ENCODE peak calls at places on chromosomes 5 and 9, in ten cellular contexts. R, O, H, Z, I, C, A, P, U and T are unnamed samples.

GRCh38 chr5:175035882-175036533 is 311.6 kb downstream of the MSX2 start:
- DNase-seq in Z (no peak), C (no peak), A (no peak), P (no peak), I (no peak), U (no peak), R (no peak), O (no peak), H (no peak), T (no peak)

GRCh38 chr9:35529156-35529823 is 39.4 kb downstream of the RUSC2 start:
- DNase-seq in C (peak; percentile 19), I (no peak), H (no peak), R (no peak), O (no peak), A (no peak), P (no peak), U (no peak), Z (no peak), T (no peak)

GRCh38 chr5:103582364-103582763 is 19.8 kb upstream of the NUDT12 start:
- DNase-seq in H (peak; percentile 52), P (no peak), C (peak; percentile 58), I (no peak), O (no peak), Z (no peak), U (peak; percentile 69), A (peak; percentile 63), R (peak; percentile 62), T (peak; percentile 60)

GRCh38 chr5:91419571-91420537 is 36.7 kb upstream of the ARRDC3 start:
- DNase-seq in H (peak; percentile 75), A (peak; percentile 73), Z (peak; percentile 20), U (peak; percentile 75), C (peak; percentile 77), P (peak; percentile 32), O (no peak), I (peak; percentile 73), R (peak; percentile 73), T (peak; percentile 54)

GRCh38 chr9:113306566-113306965 is 3.4 kb upstream of the RNF183 start:
- DNase-seq in C (no peak), H (no peak), A (no peak), R (no peak), Z (no peak), U (no peak), P (no peak), I (no peak), O (no peak), T (no peak)

GRCh38 chr5:79448336-79448735 is 65.6 kb downstream of the HOMER1 start:
- DNase-seq in P (no peak), O (no peak), Z (no peak), C (no peak), R (no peak), I (no peak), U (no peak), H (peak; percentile 19), A (no peak), T (peak; percentile 80)

GRCh38 chr9:21056931-21057330 is 20.8 kb downstream of the IFNB1 start:
- DNase-seq in A (peak; percentile 11), R (no peak), O (no peak), I (no peak), U (no peak), Z (no peak), H (peak; percentile 4), C (no peak), P (no peak), T (peak; percentile 48)

GRCh38 chr9:108003551-108003950 is 514.0 kb upstream of the KLF4 start:
- DNase-seq in H (no peak), R (no peak), I (no peak), U (no peak), P (no peak), C (no peak), O (no peak), Z (no peak), A (no peak), T (no peak)

GRCh38 chr5:61658592-61659008 is 326.5 kb downstream of the ZSWIM6 start:
- DNase-seq in O (peak; percentile 78), I (peak; percentile 88), U (peak; percentile 92), R (peak; percentile 93), Z (peak; percentile 66), C (peak; percentile 85), A (peak; percentile 80), H (peak; percentile 76), P (peak; percentile 64), T (peak; percentile 71)

GRCh38 chr9:71303351-71303750 is 181.9 kb upstream of the TRPM3 start:
- DNase-seq in A (no peak), U (no peak), H (no peak), I (no peak), R (no peak), Z (no peak), P (no peak), C (no peak), O (no peak), T (peak; percentile 4)

GRCh38 chr5:167867281-167867680 is 424.2 kb upstream of the WWC1 start:
- DNase-seq in Z (no peak), C (no peak), O (no peak), H (no peak), U (no peak), A (no peak), R (no peak), P (no peak), I (no peak), T (no peak)

GRCh38 chr9:100641166-100641565 is 63.3 kb downstream of the CAVIN4 start:
- DNase-seq in O (no peak), H (no peak), U (no peak), I (no peak), Z (no peak), A (no peak), R (no peak), C (no peak), P (no peak), T (no peak)

GRCh38 chr5:88938488-88938887 is 55.5 kb upstream of the MEF2C start:
- DNase-seq in P (no peak), A (no peak), C (no peak), I (no peak), U (no peak), Z (no peak), H (peak; percentile 22), R (no peak), O (no peak), T (no peak)

GRCh38 chr9:81665514-81665838 is 23.9 kb downstream of the TLE1 start:
- DNase-seq in U (no peak), O (no peak), I (no peak), P (no peak), H (no peak), R (no peak), A (no peak), C (no peak), Z (no peak), T (no peak)

GRCh38 chr5:157159209-157159751 is 6.8 kb downstream of the GARIN3 start:
- DNase-seq in H (no peak), I (no peak), U (no peak), Z (no peak), O (no peak), P (no peak), A (no peak), C (no peak), R (no peak), T (no peak)

GRCh38 chr5:158013303-158013702 is 154.4 kb upstream of the CLINT1 start:
- DNase-seq in H (no peak), O (no peak), A (no peak), C (no peak), Z (no peak), I (no peak), U (no peak), P (no peak), R (no peak), T (no peak)

GRCh38 chr9:108836771-108837170 is 19.0 kb downstream of the ACTL7B start:
- DNase-seq in R (no peak), I (no peak), O (no peak), P (no peak), A (peak; percentile 75), H (no peak), U (no peak), Z (no peak), C (no peak), T (peak; percentile 31)

GRCh38 chr5:133344266-133344665 is 268.1 kb downstream of the FSTL4 start:
- DNase-seq in P (no peak), H (no peak), O (no peak), A (peak; percentile 27), R (peak; percentile 60), I (no peak), C (no peak), U (no peak), Z (no peak), T (no peak)

GRCh38 chr5:151480859-151481258 is 33.5 kb downstream of the SLC36A1 start:
- DNase-seq in I (no peak), H (peak; percentile 32), C (no peak), O (no peak), Z (no peak), P (no peak), U (no peak), R (peak; percentile 66), A (no peak), T (peak; percentile 20)

GRCh38 chr5:109411627-109412026 is 1.9 kb upstream of the PJA2 start:
- DNase-seq in O (no peak), C (peak; percentile 18), I (no peak), Z (no peak), A (peak; percentile 83), P (no peak), U (no peak), R (no peak), H (peak; percentile 90), T (peak; percentile 97)

GRCh38 chr5:172749881-172750608 is 20.9 kb downstream of the DUSP1 start:
- DNase-seq in H (peak; percentile 34), I (peak; percentile 84), P (no peak), O (peak; percentile 51), U (no peak), Z (no peak), C (no peak), A (no peak), R (no peak), T (no peak)

GRCh38 chr5:136192015-136192525 is 892 bp downstream of the SMIM32 start:
- DNase-seq in P (no peak), O (no peak), U (no peak), I (peak; percentile 64), C (no peak), A (no peak), Z (no peak), H (no peak), R (no peak), T (no peak)

GRCh38 chr5:165497707-165498106 is 1992.3 kb downstream of the MAT2B start:
- DNase-seq in H (no peak), U (peak; percentile 30), Z (no peak), R (no peak), O (no peak), A (peak; percentile 85), C (no peak), P (peak; percentile 5), I (no peak), T (peak; percentile 27)

GRCh38 chr9:123225374-123225813 is 43.0 kb downstream of the STRBP start:
- DNase-seq in O (no peak), C (peak; percentile 32), I (no peak), U (peak; percentile 44), P (peak; percentile 35), H (peak; percentile 71), R (peak; percentile 48), A (peak; percentile 71), Z (peak; percentile 67), T (peak; percentile 75)

GRCh38 chr9:98374385-98375051 is 119.1 kb upstream of the TBC1D2 start:
- DNase-seq in I (no peak), A (peak; percentile 18), U (peak; percentile 57), Z (no peak), P (no peak), H (peak; percentile 99), C (no peak), O (no peak), R (no peak), T (peak; percentile 100)

GRCh38 chr5:75434107-75434506 is 77.3 kb downstream of the CERT1 start:
- DNase-seq in I (no peak), R (no peak), C (no peak), Z (no peak), H (peak; percentile 6), A (no peak), U (no peak), P (no peak), O (no peak), T (no peak)

GRCh38 chr9:131320031-131320685 is 30.6 kb downstream of the PLPP7 start:
- DNase-seq in P (no peak), R (no peak), I (peak; percentile 80), C (no peak), O (peak; percentile 57), A (no peak), H (peak; percentile 41), U (no peak), Z (no peak), T (no peak)

GRCh38 chr9:5140151-5140550 is 45.3 kb downstream of the INSL6 start:
- DNase-seq in R (no peak), A (no peak), U (no peak), I (no peak), Z (no peak), C (no peak), P (no peak), H (no peak), O (no peak), T (no peak)